ENCODE peak calls at places on chromosome 22, in eight cellular contexts. L is cardiac fibroblast, U is Calu3, S is neural crest cell, V is HepG2, Z is AG04450, Y is AG09309, P is H9. T is an unnamed sample.

GRCh38 chr22:46574993-46575914 is 37.8 kb upstream of the CELSR1 start:
- DNase-seq in L (no peak), U (peak), S (no peak), V (peak), Z (no peak), Y (no peak), P (peak), T (no peak)

GRCh38 chr22:37674951-37675929 is at the start of gene LGALS1:
- DNase-seq in L (peak), U (peak), S (peak), V (peak), Z (peak), Y (peak), P (peak), T (peak)

GRCh38 chr22:49350441-49351121 is 477.1 kb downstream of the BRD1 start:
- DNase-seq in L (no peak), U (no peak), S (no peak), V (no peak), Z (no peak), Y (no peak), P (peak), T (no peak)

GRCh38 chr22:49590381-49590780 is 237.3 kb downstream of the BRD1 start:
- DNase-seq in L (no peak), U (no peak), S (no peak), V (no peak), Z (no peak), Y (no peak), P (no peak), T (no peak)

GRCh38 chr22:32992821-32993220 is 65.4 kb downstream of the SYN3 start:
- DNase-seq in L (no peak), U (no peak), S (no peak), V (no peak), Z (no peak), Y (no peak), P (no peak), T (no peak)

GRCh38 chr22:44192098-44192810 is 11.5 kb downstream of the PARVG start:
- DNase-seq in L (peak), U (peak), S (peak), V (no peak), Z (no peak), Y (no peak), P (peak), T (peak)

GRCh38 chr22:32706149-32706548 is 95.4 kb upstream of the TIMP3 start:
- DNase-seq in L (no peak), U (no peak), S (no peak), V (no peak), Z (no peak), Y (no peak), P (no peak), T (no peak)

GRCh38 chr22:50191041-50191740 is 5.5 kb downstream of the TRABD start:
- DNase-seq in L (no peak), U (no peak), S (no peak), V (no peak), Z (no peak), Y (no peak), P (no peak), T (peak)

GRCh38 chr22:29695129-29695926 is 24.5 kb upstream of the CABP7 start:
- DNase-seq in L (no peak), U (no peak), S (no peak), V (no peak), Z (no peak), Y (no peak), P (no peak), T (no peak)

GRCh38 chr22:43554259-43554636 is 142.4 kb downstream of the MPPED1 start:
- DNase-seq in L (no peak), U (no peak), S (no peak), V (no peak), Z (no peak), Y (no peak), P (no peak), T (no peak)

GRCh38 chr22:37732699-37733607 is 36.1 kb downstream of the TRIOBP start:
- DNase-seq in L (no peak), U (no peak), S (no peak), V (no peak), Z (no peak), Y (no peak), P (no peak), T (no peak)

GRCh38 chr22:30208631-30209603 is 37.6 kb downstream of the LIF start:
- DNase-seq in L (peak), U (peak), S (no peak), V (peak), Z (peak), Y (no peak), P (no peak), T (peak)

GRCh38 chr22:38505595-38506117 is 455 bp downstream of the DDX17 start:
- DNase-seq in L (peak), U (peak), S (peak), V (no peak), Z (no peak), Y (no peak), P (no peak), T (peak)

GRCh38 chr22:21663738-21664137 is 2.1 kb upstream of the PPIL2 start:
- DNase-seq in L (no peak), U (no peak), S (no peak), V (no peak), Z (no peak), Y (no peak), P (no peak), T (no peak)

GRCh38 chr22:50301581-50301991 is 5.9 kb downstream of the PLXNB2 start:
- DNase-seq in L (no peak), U (no peak), S (no peak), V (no peak), Z (no peak), Y (no peak), P (no peak), T (no peak)

GRCh38 chr22:43878831-43879550 is 12.8 kb downstream of the PNPLA5 start:
- DNase-seq in L (no peak), U (no peak), S (no peak), V (no peak), Z (no peak), Y (no peak), P (no peak), T (no peak)

GRCh38 chr22:49519117-49519737 is 308.4 kb downstream of the BRD1 start:
- DNase-seq in L (no peak), U (no peak), S (no peak), V (no peak), Z (no peak), Y (no peak), P (no peak), T (no peak)

GRCh38 chr22:50627914-50628542 is at the start of gene ARSA:
- DNase-seq in L (peak), U (peak), S (peak), V (peak), Z (peak), Y (peak), P (peak), T (peak)

GRCh38 chr22:25514436-25514835 is 50.0 kb upstream of the GRK3 start:
- DNase-seq in L (no peak), U (no peak), S (no peak), V (no peak), Z (no peak), Y (no peak), P (no peak), T (no peak)

GRCh38 chr22:49628351-49629023 is 199.2 kb downstream of the BRD1 start:
- DNase-seq in L (no peak), U (no peak), S (no peak), V (no peak), Z (no peak), Y (no peak), P (no peak), T (no peak)

GRCh38 chr22:20533095-20533878 is 25.9 kb downstream of the MED15 start:
- DNase-seq in L (no peak), U (no peak), S (no peak), V (no peak), Z (no peak), Y (no peak), P (no peak), T (no peak)

GRCh38 chr22:49815641-49816071 is 12.0 kb downstream of the BRD1 start:
- DNase-seq in L (no peak), U (peak), S (no peak), V (no peak), Z (no peak), Y (no peak), P (no peak), T (no peak)

GRCh38 chr22:34410111-34410510 is 489.8 kb upstream of the LARGE1 start:
- DNase-seq in L (no peak), U (no peak), S (no peak), V (no peak), Z (no peak), Y (no peak), P (no peak), T (no peak)

GRCh38 chr22:43325176-43325575 is 18.0 kb downstream of the SCUBE1 start:
- DNase-seq in L (no peak), U (no peak), S (no peak), V (no peak), Z (no peak), Y (no peak), P (no peak), T (no peak)

DNA sequence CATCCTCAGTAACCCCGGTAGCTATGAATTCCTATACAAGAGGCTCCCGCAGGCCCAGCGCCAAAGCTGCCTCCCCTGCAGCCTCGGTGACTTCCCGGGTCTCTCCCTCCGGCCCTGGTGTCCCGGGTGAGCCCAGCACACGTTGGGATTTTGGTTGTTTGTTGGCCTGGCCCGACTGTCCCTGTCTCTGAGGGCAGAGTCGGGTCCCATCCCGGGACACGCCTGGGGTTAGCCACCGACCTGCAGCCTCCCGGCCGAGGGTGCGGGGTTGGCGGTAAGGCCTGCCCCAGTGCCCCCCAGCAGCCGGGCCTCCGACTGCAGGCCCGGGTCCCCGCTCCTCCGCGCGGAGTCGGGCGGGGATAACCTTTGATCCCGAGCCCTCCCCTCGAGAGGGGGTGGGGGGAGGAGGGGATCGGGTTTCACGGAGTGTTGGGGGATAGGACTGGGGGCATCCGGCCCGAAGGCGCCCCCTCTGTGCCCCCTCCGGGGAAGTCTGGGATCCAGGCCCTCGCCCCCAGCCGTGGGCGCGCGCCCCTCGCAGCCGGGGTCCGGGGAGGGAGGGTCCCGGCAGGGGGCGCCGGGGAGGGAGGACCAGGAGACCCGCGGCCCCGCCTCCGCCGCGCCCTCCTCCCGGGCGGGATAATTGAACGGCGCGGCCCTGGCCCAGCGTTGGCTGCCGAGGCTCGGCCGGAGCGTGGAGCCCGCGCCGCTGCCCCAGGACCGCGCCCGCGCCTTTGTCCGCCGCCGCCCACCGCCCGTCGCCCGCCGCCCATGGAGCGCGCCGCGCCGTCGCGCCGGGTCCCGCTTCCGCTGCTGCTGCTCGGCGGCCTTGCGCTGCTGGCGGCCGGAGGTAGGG is at the start of gene FBLN1:
- DNase-seq in L (no peak), U (peak), S (peak), V (peak), Z (no peak), Y (no peak), P (peak), T (no peak)
- TF ChIP-seq CTCF in L (no peak), U (peak), S (peak), V (peak), Z (peak), Y (no peak), P (peak), T (no peak)

DNA sequence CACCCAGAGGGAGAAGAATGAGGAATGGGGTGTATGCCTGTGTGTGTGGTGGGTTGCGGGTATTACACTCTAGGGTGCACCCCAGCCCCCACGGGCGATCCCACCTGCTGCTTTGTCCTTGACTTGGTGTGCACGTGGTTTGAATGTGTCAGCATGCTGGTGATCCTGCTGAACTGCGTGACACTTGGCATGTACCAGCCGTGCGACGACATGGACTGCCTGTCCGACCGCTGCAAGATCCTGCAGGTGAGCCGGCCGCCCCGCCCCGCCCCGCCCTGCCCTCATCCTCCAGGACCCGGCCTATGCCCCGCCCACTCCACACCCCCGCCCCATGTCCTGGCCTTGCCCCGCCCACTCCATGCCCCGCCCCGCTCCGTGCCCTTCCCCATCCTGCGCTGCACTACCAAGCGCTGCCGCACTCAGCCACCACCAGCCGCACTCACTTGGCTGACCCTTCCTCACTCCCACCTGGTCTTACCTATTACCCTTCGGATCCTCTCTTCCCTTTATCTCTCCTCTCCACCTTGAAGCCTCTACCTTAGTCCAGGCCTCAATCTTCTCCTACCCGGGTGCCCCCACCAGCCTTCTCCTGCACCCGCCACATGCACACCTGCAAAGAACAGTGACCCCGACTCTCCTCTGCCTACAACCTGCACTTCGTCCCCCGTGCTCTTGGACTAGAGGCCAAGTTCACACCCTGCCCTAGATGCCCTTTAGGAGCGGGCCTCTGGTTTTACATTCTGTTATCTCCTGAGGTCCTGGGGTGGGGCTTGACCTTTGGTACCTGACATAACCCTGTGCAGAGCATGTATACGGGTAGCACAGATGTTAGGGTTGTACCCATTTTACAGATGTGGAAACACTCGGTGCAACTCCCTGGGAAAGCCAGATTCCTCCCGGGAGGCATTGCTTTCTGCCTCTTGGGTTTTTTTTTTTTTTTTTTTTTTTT is 27.7 kb downstream of the CACNA1I start:
- DNase-seq in L (no peak), U (peak), S (peak), V (no peak), Z (no peak), Y (no peak), P (peak), T (peak)
- TF ChIP-seq CTCF in L (peak), U (no peak), S (peak), V (no peak), Z (no peak), Y (no peak), P (peak), T (no peak)

GRCh38 chr22:35726398-35726797 is 8.7 kb downstream of the APOL5 start:
- DNase-seq in L (no peak), U (no peak), S (no peak), V (no peak), Z (no peak), Y (no peak), P (no peak), T (no peak)

GRCh38 chr22:35727436-35727835 is 9.8 kb downstream of the APOL5 start:
- DNase-seq in L (peak), U (no peak), S (no peak), V (no peak), Z (no peak), Y (no peak), P (no peak), T (no peak)

GRCh38 chr22:35726933-35727332 is 9.3 kb downstream of the APOL5 start:
- DNase-seq in L (no peak), U (no peak), S (no peak), V (no peak), Z (no peak), Y (no peak), P (no peak), T (no peak)

GRCh38 chr22:35729309-35729698 is 11.6 kb downstream of the APOL5 start:
- DNase-seq in L (no peak), U (no peak), S (no peak), V (no peak), Z (no peak), Y (no peak), P (no peak), T (no peak)

GRCh38 chr22:35728639-35729308 is 11.1 kb downstream of the APOL5 start:
- DNase-seq in L (no peak), U (peak), S (no peak), V (no peak), Z (no peak), Y (no peak), P (no peak), T (no peak)
- TF ChIP-seq CTCF in L (no peak), U (no peak), S (no peak), V (no peak), Z (no peak), Y (no peak), P (no peak), T (no peak)

DNA sequence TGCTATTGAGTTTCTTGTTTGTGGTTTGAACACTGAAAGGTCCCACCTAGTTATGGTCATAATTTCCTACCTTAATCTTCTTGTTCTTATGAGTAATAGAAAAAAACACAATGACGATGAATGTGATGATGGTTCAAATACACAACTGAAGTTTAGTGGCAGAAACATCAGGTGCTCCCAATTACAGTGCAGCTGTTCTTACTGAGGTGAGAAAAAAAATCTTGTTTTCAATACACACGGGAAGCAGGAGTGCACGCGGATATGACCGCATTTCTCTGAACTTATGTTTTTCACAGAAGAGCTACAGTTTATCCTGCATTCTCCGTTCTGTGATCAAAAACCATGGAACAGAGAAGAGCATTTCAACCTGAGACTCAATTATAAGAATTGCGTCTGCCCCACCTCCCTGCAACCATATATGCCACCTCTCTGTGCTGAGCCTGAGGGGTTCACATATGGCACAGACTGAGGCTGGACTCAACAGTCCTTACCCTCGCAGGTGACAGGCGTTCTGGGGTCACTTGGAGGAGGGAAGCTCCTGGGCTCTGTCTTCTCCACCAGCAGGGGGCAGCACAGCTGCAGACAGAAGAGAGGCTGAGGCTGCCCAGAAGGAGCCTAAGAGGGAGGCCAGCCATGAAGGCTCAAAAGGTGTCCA is 99.7 kb upstream of the IGLL5 start:
- DNase-seq in L (peak), U (peak), S (peak), V (peak), Z (no peak), Y (peak), P (peak), T (peak)
- TF ChIP-seq CTCF in L (peak), U (peak), S (peak), V (peak), Z (peak), Y (peak), P (peak), T (peak)

DNA sequence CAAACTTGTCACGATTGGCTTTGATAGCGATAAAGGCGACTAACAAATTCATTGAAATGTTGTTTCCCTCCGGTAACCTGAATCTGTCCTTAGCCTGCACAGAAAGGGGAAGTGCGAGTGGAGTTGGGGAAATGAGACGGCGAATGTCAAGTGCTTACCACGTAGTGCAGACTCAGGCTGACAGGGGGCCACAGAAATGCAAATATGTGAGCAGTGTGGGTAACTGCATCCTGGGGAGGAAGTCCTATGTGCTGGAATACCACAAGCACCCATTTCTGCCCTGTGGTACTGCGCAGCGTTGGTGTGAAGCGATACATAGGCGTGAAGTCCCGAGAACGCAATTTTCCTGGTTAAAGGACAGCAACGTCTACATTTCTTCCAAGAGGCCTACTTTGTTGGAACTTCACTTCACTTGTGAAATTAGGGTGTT is 869 bp upstream of the EIF4ENIF1 start:
- DNase-seq in L (peak), U (peak), S (peak), V (peak), Z (peak), Y (no peak), P (peak), T (peak)
- TF ChIP-seq CTCF in L (peak), U (no peak), S (no peak), V (peak), Z (peak), Y (no peak), P (no peak), T (peak)

GRCh38 chr22:17120711-17121234 is 387 bp downstream of the TMEM121B start:
- DNase-seq in L (no peak), U (peak), S (peak), V (no peak), Z (no peak), Y (no peak), P (no peak), T (peak)

GRCh38 chr22:17118342-17118741 is 2.8 kb downstream of the TMEM121B start:
- DNase-seq in L (no peak), U (no peak), S (no peak), V (no peak), Z (no peak), Y (no peak), P (no peak), T (no peak)

GRCh38 chr22:17120281-17120680 is 879 bp downstream of the TMEM121B start:
- DNase-seq in L (peak), U (peak), S (peak), V (no peak), Z (no peak), Y (no peak), P (peak), T (peak)

GRCh38 chr22:17117890-17118289 is 3.3 kb downstream of the TMEM121B start:
- DNase-seq in L (no peak), U (no peak), S (no peak), V (no peak), Z (no peak), Y (no peak), P (no peak), T (peak)

GRCh38 chr22:17119481-17120202 is 1.5 kb downstream of the TMEM121B start:
- DNase-seq in L (peak), U (peak), S (peak), V (no peak), Z (no peak), Y (no peak), P (peak), T (peak)
- TF ChIP-seq CTCF in L (peak), U (peak), S (peak), V (peak), Z (no peak), Y (no peak), P (peak), T (peak)

GRCh38 chr22:24106385-24107381 is 74.6 kb upstream of the SUSD2 start:
- DNase-seq in L (no peak), U (no peak), S (no peak), V (no peak), Z (no peak), Y (no peak), P (peak), T (peak)
- TF ChIP-seq CTCF in L (peak), U (no peak), S (no peak), V (peak), Z (peak), Y (peak), P (peak), T (peak)

GRCh38 chr22:27215826-27216320 is 558.5 kb downstream of the MIAT start:
- DNase-seq in L (no peak), U (no peak), S (no peak), V (no peak), Z (no peak), Y (no peak), P (peak), T (no peak)
- TF ChIP-seq CTCF in L (no peak), U (no peak), S (no peak), V (no peak), Z (no peak), Y (no peak), P (no peak), T (no peak)

GRCh38 chr22:42269407-42270177 is 861 bp downstream of the TCF20 start:
- DNase-seq in L (peak), U (peak), S (peak), V (peak), Z (no peak), Y (no peak), P (peak), T (peak)
- TF ChIP-seq CTCF in L (no peak), U (no peak), S (peak), V (peak), Z (no peak), Y (no peak), P (peak), T (no peak)